ENCODE peak calls at places on chromosome 15, in eight cellular contexts. D is GM12878, N is transverse colon, B is HCT116, V is spleen, U is suprapubic skin, K is prostate gland, R is breast epithelium. H is an unnamed sample. For H3K9me3, the result is how much of the 10 kb centered on the place peaks cover.

GRCh38 chr15:57283774-57284508 is 92.4 kb upstream of the CGNL1 start:
- DNase-seq in V (no peak), N (no peak), R (no peak), B (no peak), D (no peak), K (no peak), U (no peak), H (no peak)

GRCh38 chr15:59687831-59688230 is 1.3 kb downstream of the BNIP2 start:
- DNase-seq in V (no peak), U (no peak), N (no peak), R (no peak), D (peak), B (no peak), K (no peak), H (no peak)

GRCh38 chr15:85690546-85691226 is 104.0 kb downstream of the KLHL25 start:
- DNase-seq in V (no peak), B (no peak), R (no peak), N (no peak), K (no peak), U (no peak), D (peak), H (no peak)

GRCh38 chr15:25177955-25178801 is 223.4 kb downstream of the SNRPN start:
- DNase-seq in N (peak), B (no peak), D (no peak), R (peak), V (peak), K (peak), U (peak), H (peak)

GRCh38 chr15:80986487-80986886 is 3.1 kb downstream of the MESD start:
- DNase-seq in N (no peak), K (no peak), U (no peak), V (no peak), R (no peak), B (no peak), D (no peak), H (no peak)

GRCh38 chr15:25437751-25438600 is 848 bp downstream of the UBE3A start:
- DNase-seq in B (peak), K (peak), V (peak), N (peak), R (peak), D (no peak), U (no peak), H (peak)

GRCh38 chr15:25481208-25481862 is 42.5 kb upstream of the UBE3A start:
- DNase-seq in N (peak), U (no peak), R (no peak), K (peak), D (no peak), V (no peak), B (no peak), H (no peak)

GRCh38 chr15:97893988-97894387 is 66.5 kb upstream of the ARRDC4 start:
- DNase-seq in K (no peak), B (no peak), R (no peak), N (no peak), U (no peak), V (no peak), D (no peak), H (no peak)

GRCh38 chr15:31162721-31163510 is 61.4 kb upstream of the TRPM1 start:
- DNase-seq in D (no peak), K (no peak), R (no peak), B (no peak), V (no peak), U (no peak), N (no peak), H (no peak)

GRCh38 chr15:83250766-83251165 is 33.7 kb downstream of the BNC1 start:
- DNase-seq in U (no peak), V (no peak), N (no peak), R (no peak), D (no peak), B (no peak), K (no peak), H (no peak)

GRCh38 chr15:73683624-73684536 is at the start of gene CD276:
- DNase-seq in D (no peak), N (peak), B (peak), V (peak), K (peak), R (peak), U (peak), H (peak)

GRCh38 chr15:41895957-41896356 is 2.1 kb upstream of the SPTBN5 start:
- DNase-seq in B (no peak), R (no peak), V (no peak), D (no peak), N (no peak), K (no peak), U (no peak), H (no peak)

GRCh38 chr15:90659481-90659880 is 57.7 kb upstream of the BLM start:
- DNase-seq in U (no peak), K (no peak), V (no peak), R (no peak), D (no peak), N (no peak), B (no peak), H (no peak)

GRCh38 chr15:58440922-58441321 is 9.1 kb downstream of the LIPC start:
- DNase-seq in D (no peak), R (no peak), K (peak), V (no peak), B (peak), N (peak), U (no peak), H (peak)

GRCh38 chr15:29821416-29822099 is 710 bp downstream of the TJP1 start:
- DNase-seq in D (no peak), U (peak), B (peak), V (no peak), K (peak), R (peak), N (peak), H (peak)

GRCh38 chr15:58650102-58650501 is 99.4 kb downstream of the ADAM10 start:
- DNase-seq in B (no peak), N (no peak), R (no peak), D (no peak), U (no peak), K (no peak), V (no peak), H (no peak)

GRCh38 chr15:38017721-38018120 is 83.3 kb downstream of the TMCO5A start:
- DNase-seq in N (no peak), D (peak), V (no peak), K (no peak), U (no peak), B (no peak), R (no peak), H (no peak)

GRCh38 chr15:45635191-45635638 is 386 bp downstream of the SQOR start:
- DNase-seq in U (peak), B (no peak), V (peak), D (no peak), K (peak), N (peak), R (peak), H (peak)

GRCh38 chr15:88908697-88909621 is 4.2 kb downstream of the MFGE8 start:
- DNase-seq in K (no peak), B (no peak), N (no peak), R (no peak), V (no peak), D (no peak), U (no peak), H (no peak)

GRCh38 chr15:25543156-25543555 is 104.3 kb upstream of the UBE3A start:
- DNase-seq in B (no peak), V (no peak), D (no peak), K (peak), U (no peak), N (peak), R (peak), H (no peak)

GRCh38 chr15:20340331-20340811 is 201.2 kb downstream of the GOLGA6L6 start:
- DNase-seq in V (peak), D (no peak), N (no peak), R (peak), U (peak), B (no peak), K (peak), H (peak)
- H3K9me3 ChIP-seq in V (under half), D (under half), N (under half), R (half or more), U (under half), B (under half), K (under half), H (under half)

GRCh38 chr15:64989331-64990167 is at the start of gene SPG21:
- DNase-seq in D (peak), K (peak), R (peak), V (peak), U (peak), N (peak), B (peak), H (peak)
- TF ChIP-seq POLR2AphosphoS5 in D (peak), K (peak), R (peak), V (peak), U (peak), N (peak), B (peak), H (peak)

GRCh38 chr15:22241451-22241850 is 161.1 kb downstream of the OR4M2 start:
- DNase-seq in V (no peak), B (no peak), D (no peak), U (no peak), N (no peak), K (no peak), R (no peak), H (no peak)
- H3K9me3 ChIP-seq in V (under half), B (under half), D (under half), U (under half), N (under half), K (under half), R (under half), H (under half)

GRCh38 chr15:48877630-48878595 is at the start of gene EID1:
- DNase-seq in U (peak), K (peak), V (peak), N (peak), B (peak), D (peak), R (peak), H (peak)

GRCh38 chr15:48872632-48873031 is 5.3 kb upstream of the EID1 start:
- DNase-seq in V (no peak), N (no peak), B (no peak), K (no peak), R (no peak), D (no peak), U (no peak), H (no peak)

GRCh38 chr15:48880070-48880634 is 2.2 kb downstream of the EID1 start:
- DNase-seq in R (no peak), N (no peak), D (no peak), V (no peak), U (no peak), B (no peak), K (no peak), H (no peak)

GRCh38 chr15:48875241-48875640 is 2.7 kb upstream of the EID1 start:
- DNase-seq in B (no peak), U (no peak), R (no peak), V (no peak), N (no peak), K (no peak), D (no peak), H (no peak)

DNA sequence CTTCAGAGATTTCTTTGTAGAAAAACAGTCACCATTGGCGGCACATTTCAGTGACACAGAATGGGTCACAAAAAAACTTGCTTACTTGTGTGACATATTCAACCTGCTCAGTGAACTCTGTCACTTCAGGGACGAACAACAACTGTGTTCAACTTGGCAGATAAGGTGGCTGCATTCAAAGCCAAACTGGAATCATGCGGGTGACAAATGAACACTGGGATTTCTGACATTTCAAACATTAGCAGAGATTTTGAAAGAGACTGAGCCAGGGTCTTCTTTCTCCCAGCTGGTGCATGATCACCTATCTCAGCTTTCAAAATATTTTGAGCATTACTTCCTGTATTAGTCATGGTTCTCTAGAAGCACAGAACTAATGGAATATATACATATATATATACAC is 1.9 kb upstream of the EID1 start:
- DNase-seq in N (no peak), U (no peak), V (no peak), R (no peak), K (no peak), B (no peak), D (no peak), H (no peak)
- TF ChIP-seq POLR2AphosphoS5 in N (no peak), U (no peak), V (no peak), R (no peak), K (no peak), B (no peak), D (no peak), H (no peak)

GRCh38 chr15:95499397-95499796 is 831.1 kb upstream of the NR2F2 start:
- DNase-seq in R (no peak), N (no peak), V (no peak), B (no peak), D (no peak), U (no peak), K (no peak), H (no peak)

GRCh38 chr15:95503640-95504225 is 826.8 kb upstream of the NR2F2 start:
- DNase-seq in B (no peak), D (peak), R (no peak), K (no peak), U (no peak), V (no peak), N (no peak), H (no peak)

GRCh38 chr15:95498956-95499355 is 831.5 kb upstream of the NR2F2 start:
- DNase-seq in V (no peak), D (no peak), B (no peak), N (no peak), R (no peak), K (no peak), U (no peak), H (no peak)

GRCh38 chr15:95501865-95502264 is 828.6 kb upstream of the NR2F2 start:
- DNase-seq in U (no peak), K (no peak), D (no peak), B (no peak), N (no peak), V (no peak), R (no peak), H (no peak)

GRCh38 chr15:95503107-95503506 is 827.4 kb upstream of the NR2F2 start:
- DNase-seq in U (no peak), B (no peak), R (no peak), D (no peak), K (no peak), V (no peak), N (no peak), H (no peak)
- H3K9me3 ChIP-seq in U (under half), B (under half), R (under half), D (under half), K (under half), V (under half), N (under half), H (under half)

GRCh38 chr15:76336254-76337046 is at the start of gene ISL2:
- DNase-seq in D (peak), U (no peak), R (no peak), N (peak), K (peak), B (peak), V (peak), H (peak)
- TF ChIP-seq POLR2AphosphoS5 in D (peak), U (no peak), R (no peak), N (no peak), K (peak), B (peak), V (peak), H (peak)

H was measured in stomach.